ENCODE peak calls at places on chromosomes 7 and 10, in eight cellular contexts. B is stimulated activated CD8-positive, alpha-beta memory T cell treated with anti-CD3 and anti-CD28 coated beads, Interleukin-7, amount 100 ng/mL, for 24 hours; A is NCI-H2081 treated with DMSO at 0.1 percent for 48 hours; L is ovary; V is B cell; U is islet precursor cell; W is T-cell; T is HFFc6. Q is an unnamed sample.

GRCh38 chr10:20084451-20084850 is 268.2 kb downstream of the PLXDC2 start:
- DNase-seq in B (no peak), A (no peak), L (no peak), V (no peak), U (no peak), W (no peak), T (no peak), Q (no peak)

GRCh38 chr7:95725170-95725569 is 47.2 kb upstream of the DYNC1I1 start:
- DNase-seq in B (no peak), A (peak; percentile 5), L (no peak), V (no peak), U (no peak), W (no peak), T (no peak), Q (no peak)

GRCh38 chr10:62805139-62806092 is 896 bp downstream of the ADO start:
- DNase-seq in B (no peak), A (no peak), L (peak; percentile 41), V (peak; percentile 13), U (peak; percentile 86), W (peak; percentile 32), T (peak; percentile 43), Q (peak; percentile 38)

GRCh38 chr7:16026253-16027020 is 340.0 kb upstream of the MEOX2 start:
- DNase-seq in B (no peak), A (no peak), L (no peak), V (no peak), U (no peak), W (no peak), T (peak; percentile 57), Q (peak; percentile 68)

GRCh38 chr10:6786579-6787031 is 206.5 kb upstream of the PRKCQ start:
- DNase-seq in B (no peak), A (no peak), L (peak; percentile 20), V (no peak), U (no peak), W (no peak), T (peak; percentile 62), Q (peak; percentile 54)

GRCh38 chr7:27143022-27143949 is at the start of gene HOXA5:
- DNase-seq in B (no peak), A (no peak), L (no peak), V (peak; percentile 35), U (peak; percentile 87), W (no peak), T (peak; percentile 88), Q (peak; percentile 92)

GRCh38 chr10:79331709-79332108 is 15.6 kb upstream of the PPIF start:
- DNase-seq in B (peak; percentile 65), A (no peak), L (peak; percentile 10), V (peak; percentile 79), U (no peak), W (peak; percentile 59), T (peak; percentile 78), Q (peak; percentile 78)

GRCh38 chr10:119344381-119344780 is 137.0 kb downstream of the GRK5 start:
- DNase-seq in B (no peak), A (no peak), L (no peak), V (no peak), U (no peak), W (no peak), T (no peak), Q (no peak)

GRCh38 chr10:120098242-120098930 is 205.9 kb downstream of the SEC23IP start:
- DNase-seq in B (no peak), A (no peak), L (no peak), V (no peak), U (no peak), W (no peak), T (peak; percentile 37), Q (no peak)

GRCh38 chr7:103766630-103767029 is 222.8 kb downstream of the RELN start:
- DNase-seq in B (no peak), A (no peak), L (no peak), V (no peak), U (no peak), W (no peak), T (no peak), Q (no peak)

GRCh38 chr7:19707240-19707639 is 1.6 kb downstream of the POLR1F start:
- DNase-seq in B (no peak), A (no peak), L (no peak), V (no peak), U (no peak), W (no peak), T (no peak), Q (no peak)

GRCh38 chr10:94005050-94005449 is 11.3 kb downstream of the PLCE1 start:
- DNase-seq in B (no peak), A (no peak), L (no peak), V (no peak), U (no peak), W (no peak), T (no peak), Q (peak; percentile 75)

GRCh38 chr10:77606751-77607150 is 30.9 kb downstream of the KCNMA1 start:
- DNase-seq in B (no peak), A (no peak), L (no peak), V (no peak), U (peak; percentile 83), W (no peak), T (no peak), Q (no peak)

GRCh38 chr7:50246551-50246950 is 58.0 kb upstream of the IKZF1 start:
- DNase-seq in B (no peak), A (no peak), L (no peak), V (no peak), U (no peak), W (no peak), T (no peak), Q (no peak)

GRCh38 chr7:152556013-152556412 is 119.9 kb downstream of the XRCC2 start:
- DNase-seq in B (no peak), A (no peak), L (no peak), V (no peak), U (no peak), W (no peak), T (no peak), Q (no peak)

GRCh38 chr10:2885956-2886296 is 181.4 kb upstream of the PFKP start:
- DNase-seq in B (no peak), A (no peak), L (no peak), V (no peak), U (peak; percentile 24), W (no peak), T (no peak), Q (no peak)

GRCh38 chr10:44975487-44976331 is 2.9 kb downstream of the DEPP1 start:
- DNase-seq in B (no peak), A (no peak), L (peak; percentile 69), V (no peak), U (peak; percentile 91), W (no peak), T (no peak), Q (peak; percentile 76)

GRCh38 chr10:116490028-116490662 is 55.6 kb upstream of the PNLIP start:
- DNase-seq in B (no peak), A (no peak), L (no peak), V (no peak), U (no peak), W (no peak), T (peak; percentile 6), Q (no peak)

GRCh38 chr10:29961351-29961750 is 98.0 kb downstream of the JCAD start:
- DNase-seq in B (no peak), A (no peak), L (no peak), V (no peak), U (peak; percentile 7), W (no peak), T (no peak), Q (no peak)

GRCh38 chr10:104101902-104102301 is 16.2 kb upstream of the COL17A1 start:
- DNase-seq in B (no peak), A (no peak), L (no peak), V (no peak), U (no peak), W (no peak), T (no peak), Q (no peak)

GRCh38 chr10:80156216-80156615 is 23.7 kb downstream of the PLAC9 start:
- DNase-seq in B (no peak), A (no peak), L (no peak), V (no peak), U (no peak), W (no peak), T (no peak), Q (peak; percentile 14)

GRCh38 chr7:19834566-19834965 is 61.1 kb upstream of the TMEM196 start:
- DNase-seq in B (no peak), A (no peak), L (no peak), V (no peak), U (no peak), W (no peak), T (no peak), Q (peak; percentile 17)

GRCh38 chr10:101956105-101956504 is 99.9 kb downstream of the ARMH3 start:
- DNase-seq in B (no peak), A (no peak), L (no peak), V (no peak), U (no peak), W (no peak), T (no peak), Q (peak; percentile 57)

GRCh38 chr10:45461034-45461433 is 87.0 kb downstream of the ALOX5 start:
- DNase-seq in B (no peak), A (no peak), L (no peak), V (peak; percentile 43), U (no peak), W (no peak), T (no peak), Q (no peak)

GRCh38 chr10:124899151-124899550 is 42.8 kb upstream of the ZRANB1 start:
- DNase-seq in B (no peak), A (no peak), L (no peak), V (no peak), U (no peak), W (no peak), T (no peak), Q (no peak)

Q was measured in astrocyte.